ENCODE peak calls at places on chromosomes 5 and 9, in four cellular contexts. T, I, N and Q are unnamed samples.

GRCh38 chr9:116391306-116391900 is 237.8 kb downstream of the PAPPA start:
- DNase-seq in I (no peak), T (no peak), N (no peak), Q (peak)

GRCh38 chr9:111599092-111599947 is at the start of gene PTGR1:
- DNase-seq in N (peak), I (peak), T (peak), Q (peak)

GRCh38 chr5:149747141-149747832 is 17.2 kb downstream of the PPARGC1B start:
- DNase-seq in T (no peak), I (peak), N (no peak), Q (no peak)

GRCh38 chr5:589588-589987 is 22.6 kb upstream of the CEP72 start:
- DNase-seq in I (no peak), N (no peak), T (no peak), Q (no peak)

GRCh38 chr5:125424851-125425250 is 678.4 kb upstream of the ZNF608 start:
- DNase-seq in T (no peak), N (no peak), I (no peak), Q (no peak)

GRCh38 chr5:141604318-141604717 is 14.5 kb downstream of the DIAPH1 start:
- DNase-seq in T (no peak), I (peak), N (no peak), Q (peak)

GRCh38 chr5:154830596-154830995 is 19.8 kb downstream of the FAXDC2 start:
- DNase-seq in T (no peak), N (no peak), I (no peak), Q (no peak)

GRCh38 chr5:126777257-126777973 is 479 bp downstream of the LMNB1 start:
- DNase-seq in I (peak), T (peak), N (peak), Q (no peak)

DNA sequence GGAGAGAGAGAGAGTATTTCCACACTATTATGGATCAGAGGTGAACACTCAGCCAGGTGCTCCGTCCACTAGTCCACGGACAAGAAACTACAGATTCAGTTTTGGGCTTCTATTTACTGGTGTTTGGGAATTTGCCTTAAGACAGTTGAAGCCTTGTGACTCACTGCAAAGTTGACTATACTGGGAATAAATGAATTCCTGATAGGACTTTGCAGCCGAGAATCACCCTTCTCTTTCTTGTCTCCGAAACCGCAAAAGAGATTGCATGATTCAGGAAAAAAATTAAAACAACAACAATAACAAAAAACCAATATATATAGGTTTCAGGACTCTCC is 701 bp downstream of the TMEM171 start:
- DNase-seq in T (no peak), N (no peak), I (no peak), Q (no peak)
- H3K4me3 ChIP-seq in T (no peak), N (peak), I (no peak), Q (peak)

GRCh38 chr5:6431214-6432195 is 17.2 kb upstream of the UBE2QL1 start:
- DNase-seq in N (no peak), T (no peak), I (no peak), Q (no peak)

GRCh38 chr5:6436715-6437340 is 11.8 kb upstream of the UBE2QL1 start:
- DNase-seq in I (no peak), T (no peak), N (no peak), Q (no peak)

GRCh38 chr5:6432206-6432605 is 16.5 kb upstream of the UBE2QL1 start:
- DNase-seq in T (no peak), N (no peak), I (no peak), Q (no peak)

GRCh38 chr5:6434737-6435136 is 13.9 kb upstream of the UBE2QL1 start:
- DNase-seq in I (no peak), N (no peak), T (no peak), Q (no peak)

DNA sequence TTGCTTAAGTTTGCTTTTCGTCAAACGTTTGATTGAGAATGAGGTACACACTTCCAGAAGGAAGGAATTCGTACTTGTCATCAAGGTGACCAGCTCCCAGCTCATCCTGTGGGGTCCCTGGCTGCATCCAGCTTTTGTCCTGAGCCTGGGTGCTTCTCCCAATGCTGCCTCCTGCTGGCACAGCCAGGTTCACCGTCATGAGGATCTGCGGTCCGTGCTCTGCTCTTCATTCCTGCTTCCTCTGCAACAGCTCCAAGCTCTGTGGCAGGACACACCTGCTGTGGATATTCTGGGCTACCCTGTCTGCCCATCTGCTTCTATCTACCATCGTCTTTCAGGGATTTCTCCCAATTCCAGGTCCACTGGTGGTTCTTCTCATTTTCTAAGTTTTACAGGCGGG is 13.3 kb upstream of the UBE2QL1 start:
- DNase-seq in I (no peak), T (no peak), N (no peak), Q (no peak)
- TF ChIP-seq CTCF in I (no peak), T (no peak), N (no peak), Q (peak)

GRCh38 chr5:74686962-74687751 is 2.1 kb downstream of the HEXB start:
- DNase-seq in I (no peak), N (no peak), T (no peak), Q (no peak)
- H3K4me3 ChIP-seq in I (no peak), N (no peak), T (no peak), Q (no peak)

DNA sequence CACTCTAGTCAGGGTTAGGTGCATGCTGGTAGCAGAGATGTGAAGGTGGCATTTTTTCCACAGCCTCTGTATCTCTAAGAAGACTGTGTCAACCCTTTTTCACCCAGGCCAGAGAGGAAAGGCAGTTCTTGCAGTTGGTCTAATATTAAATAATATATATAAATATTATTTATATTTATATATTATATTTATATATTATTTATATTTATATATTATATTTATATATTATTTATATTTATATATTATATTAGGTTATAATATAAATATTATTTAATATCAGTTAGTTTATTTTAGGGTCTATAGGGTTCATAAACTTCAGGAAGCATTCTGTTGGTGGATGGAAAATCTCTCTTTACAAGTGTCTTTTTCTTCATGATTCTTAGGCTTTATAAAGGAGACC is 218.6 kb upstream of the DMRTA1 start:
- DNase-seq in N (no peak), I (no peak), T (no peak), Q (no peak)
- TF ChIP-seq CTCF in N (no peak), I (no peak), T (no peak), Q (no peak)

GRCh38 chr9:121550041-121550440 is 50.4 kb upstream of the GGTA1 start:
- DNase-seq in I (no peak), N (no peak), T (no peak), Q (no peak)
- H3K4me3 ChIP-seq in I (no peak), N (no peak), T (no peak), Q (no peak)

GRCh38 chr5:107832746-107833145 is 162.0 kb upstream of the EFNA5 start:
- DNase-seq in N (no peak), I (no peak), T (no peak), Q (no peak)

GRCh38 chr5:107830750-107831149 is 160.0 kb upstream of the EFNA5 start:
- DNase-seq in T (no peak), I (no peak), N (no peak), Q (no peak)

GRCh38 chr5:107826311-107827000 is 155.7 kb upstream of the EFNA5 start:
- DNase-seq in N (no peak), I (no peak), T (no peak), Q (no peak)

DNA sequence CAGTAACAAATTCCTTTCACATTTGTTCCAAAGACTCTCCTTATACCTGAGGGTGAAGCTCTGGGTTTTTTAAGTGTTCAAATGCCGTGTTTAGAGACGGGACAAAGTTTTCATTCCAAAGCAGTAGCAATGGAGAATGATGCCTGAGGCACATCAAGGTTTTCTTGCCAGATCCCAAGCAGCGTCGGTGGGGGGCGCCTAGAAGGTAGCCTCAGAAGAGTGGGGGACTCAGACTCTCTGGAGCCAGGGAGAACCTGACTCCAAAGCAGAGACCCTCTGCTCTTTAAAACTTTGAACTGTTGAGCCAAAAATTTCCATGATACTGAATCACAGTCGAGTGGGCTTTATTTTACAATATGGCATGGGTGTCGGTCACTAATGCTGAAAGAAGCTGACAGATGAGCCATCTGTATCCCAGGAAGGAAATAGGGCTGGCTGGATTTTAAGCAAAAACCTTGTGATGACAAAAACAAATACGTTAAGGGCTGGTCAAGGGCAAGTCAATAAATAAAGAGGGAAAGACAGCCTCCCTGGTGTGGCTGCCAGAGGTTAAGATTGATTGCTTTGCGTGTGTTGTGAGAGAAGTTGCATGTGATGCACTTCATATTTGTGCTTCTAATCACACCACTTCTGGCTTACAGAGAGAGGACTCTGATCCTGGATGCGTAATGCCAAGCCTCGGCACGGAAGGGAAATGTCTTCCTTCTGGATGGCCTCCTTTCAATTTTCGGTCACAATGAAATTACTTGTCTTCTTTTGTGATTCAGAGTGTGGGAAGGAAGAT is 161.1 kb upstream of the EFNA5 start:
- DNase-seq in T (no peak), N (no peak), I (no peak), Q (peak)
- TF ChIP-seq CTCF in T (no peak), N (no peak), I (no peak), Q (peak)